ENCODE peak calls at places on chromosomes 7 and 10, in nine cellular contexts. V, F, A, N, W, D, E, I and C are unnamed samples.

GRCh38 chr7:95693551-95694333 is 78.6 kb upstream of the DYNC1I1 start:
- DNase-seq in F (no peak), W (no peak), V (no peak), D (no peak), A (no peak), E (no peak), N (no peak), I (no peak), C (no peak)

GRCh38 chr7:92835140-92835850 is 1.1 kb downstream of the CDK6 start:
- DNase-seq in N (peak), W (no peak), E (peak), A (peak), I (no peak), F (peak), D (peak), V (peak), C (peak)

GRCh38 chr7:117124585-117125220 is 171.4 kb downstream of the ST7 start:
- DNase-seq in A (peak), W (no peak), E (peak), D (peak), F (peak), V (peak), N (peak), I (peak), C (no peak)

GRCh38 chr7:46784746-46785145 is 797.2 kb downstream of the TNS3 start:
- DNase-seq in I (no peak), N (no peak), E (no peak), V (no peak), F (peak), D (no peak), W (no peak), A (no peak), C (no peak)

GRCh38 chr7:66261941-66262340 is 56.8 kb downstream of the TPST1 start:
- DNase-seq in V (no peak), N (no peak), I (no peak), F (no peak), A (no peak), E (no peak), D (no peak), W (no peak), C (no peak)

GRCh38 chr10:112628951-112629604 is 182.1 kb downstream of the VTI1A start:
- DNase-seq in I (no peak), D (no peak), F (no peak), A (no peak), V (no peak), E (no peak), W (no peak), N (no peak), C (no peak)

GRCh38 chr7:151827620-151828019 is 49.3 kb downstream of the PRKAG2 start:
- DNase-seq in W (no peak), N (no peak), D (no peak), E (no peak), V (no peak), A (no peak), I (no peak), F (no peak), C (no peak)

GRCh38 chr10:33453081-33453850 is 118.8 kb upstream of the NRP1 start:
- DNase-seq in V (no peak), F (no peak), I (no peak), E (no peak), D (no peak), N (peak), W (no peak), A (no peak), C (no peak)

GRCh38 chr10:104391150-104391968 is 37.7 kb downstream of the CFAP58 start:
- DNase-seq in V (no peak), A (no peak), D (no peak), F (no peak), E (no peak), N (peak), W (no peak), I (no peak), C (no peak)

GRCh38 chr7:26034386-26034785 is 117.6 kb upstream of the NFE2L3 start:
- DNase-seq in W (no peak), V (no peak), I (no peak), F (peak), D (no peak), E (no peak), N (no peak), A (no peak), C (no peak)

GRCh38 chr7:117085275-117085674 is 132.0 kb downstream of the ST7 start:
- DNase-seq in I (no peak), V (no peak), W (no peak), E (no peak), D (no peak), F (no peak), N (no peak), A (no peak), C (no peak)

GRCh38 chr10:59675812-59676211 is 33.8 kb downstream of the SLC16A9 start:
- DNase-seq in V (no peak), D (peak), I (no peak), A (no peak), F (no peak), W (no peak), E (no peak), N (no peak), C (no peak)

GRCh38 chr7:143391462-143392404 is 10.6 kb downstream of the ZYX start:
- DNase-seq in A (no peak), E (no peak), F (no peak), I (no peak), V (no peak), D (no peak), N (no peak), W (no peak), C (no peak)

GRCh38 chr10:133274751-133275682 is 1.7 kb downstream of the ADAM8 start:
- DNase-seq in E (no peak), A (peak), F (peak), D (no peak), W (no peak), I (no peak), N (no peak), V (peak), C (no peak)

GRCh38 chr7:101164071-101164840 is 1.1 kb downstream of the VGF start:
- DNase-seq in D (no peak), E (peak), I (no peak), W (no peak), V (no peak), F (peak), A (no peak), N (peak), C (peak)

GRCh38 chr10:31353574-31353973 is 34.6 kb downstream of the ZEB1 start:
- DNase-seq in D (no peak), F (peak), V (no peak), W (no peak), I (no peak), A (no peak), N (no peak), E (no peak), C (no peak)

GRCh38 chr10:43138757-43139241 is 554 bp downstream of the CSGALNACT2 start:
- DNase-seq in N (peak), F (peak), W (no peak), I (no peak), A (peak), V (no peak), E (no peak), D (no peak), C (peak)

GRCh38 chr7:122136639-122137253 is 7.3 kb downstream of the AASS start:
- DNase-seq in A (no peak), F (no peak), V (no peak), E (no peak), D (no peak), W (no peak), N (no peak), I (peak), C (no peak)

GRCh38 chr10:128803790-128804189 is 663.3 kb upstream of the MGMT start:
- DNase-seq in A (no peak), N (no peak), W (no peak), V (no peak), I (no peak), D (no peak), F (no peak), E (no peak), C (no peak)

GRCh38 chr10:60257767-60258428 is 131.8 kb downstream of the ANK3 start:
- DNase-seq in W (no peak), F (no peak), N (peak), V (no peak), I (no peak), D (no peak), A (no peak), E (no peak), C (no peak)

GRCh38 chr7:139018910-139019309 is 16.9 kb downstream of the ZC3HAV1L start:
- DNase-seq in N (no peak), F (no peak), D (no peak), I (no peak), E (no peak), W (no peak), V (no peak), A (no peak), C (no peak)

GRCh38 chr10:121662945-121663917 is 65.0 kb upstream of the FGFR2 start:
- DNase-seq in V (no peak), D (peak), W (no peak), A (no peak), I (no peak), N (peak), E (peak), F (no peak), C (no peak)

GRCh38 chr7:105304040-105304895 is 84.5 kb downstream of the SRPK2 start:
- DNase-seq in E (no peak), A (no peak), V (no peak), F (no peak), W (no peak), N (no peak), D (no peak), I (no peak), C (no peak)

GRCh38 chr10:13271552-13272163 is 28.2 kb downstream of the PHYH start:
- DNase-seq in W (no peak), I (no peak), E (peak), N (peak), A (peak), V (no peak), F (no peak), D (peak), C (peak)

GRCh38 chr10:103802637-103803353 is 52.6 kb downstream of the SH3PXD2A start:
- DNase-seq in I (no peak), W (no peak), N (no peak), D (no peak), F (no peak), E (no peak), V (no peak), A (no peak), C (no peak)

GRCh38 chr7:76512941-76513816 is 2.8 kb downstream of the UPK3B start:
- DNase-seq in I (no peak), N (peak), D (peak), A (no peak), E (peak), W (no peak), V (no peak), F (peak), C (peak)

GRCh38 chr7:105806592-105807266 is 69.7 kb downstream of the ATXN7L1 start:
- DNase-seq in F (peak), W (no peak), N (no peak), D (no peak), E (no peak), V (no peak), A (peak), I (no peak), C (no peak)

GRCh38 chr7:23298885-23299769 is at the start of gene MALSU1:
- DNase-seq in N (peak), V (peak), A (peak), I (peak), E (peak), D (peak), F (peak), W (peak), C (peak)

GRCh38 chr10:17025444-17026295 is 103.9 kb downstream of the CUBN start:
- DNase-seq in F (no peak), W (no peak), N (no peak), I (no peak), D (no peak), E (no peak), A (peak), V (no peak), C (peak)

GRCh38 chr7:1749351-1749863 is 79.3 kb downstream of the ELFN1 start:
- DNase-seq in W (no peak), V (peak), N (no peak), I (no peak), F (no peak), D (no peak), E (no peak), A (no peak), C (no peak)

GRCh38 chr7:47454066-47454950 is 127.6 kb downstream of the TNS3 start:
- DNase-seq in V (no peak), A (no peak), F (peak), D (no peak), E (no peak), I (no peak), W (no peak), N (peak), C (no peak)

GRCh38 chr7:71486856-71487628 is 355.1 kb downstream of the GALNT17 start:
- DNase-seq in I (no peak), W (no peak), D (no peak), A (no peak), V (no peak), F (no peak), E (no peak), N (no peak), C (no peak)

GRCh38 chr7:150968056-150968455 is 10.1 kb downstream of the KCNH2 start:
- DNase-seq in D (no peak), A (no peak), W (no peak), F (no peak), N (no peak), I (no peak), V (no peak), E (no peak), C (no peak)